ENCODE peak calls at places on chromosome 11, in four cellular contexts. Q, L, R and G are unnamed samples.

GRCh38 chr11:11608783-11609232 is 13.0 kb downstream of the GALNT18 start:
- DNase-seq in Q (no peak), L (no peak), R (no peak), G (no peak)

GRCh38 chr11:78063440-78064181 is at the start of gene THRSP:
- DNase-seq in Q (no peak), L (no peak), R (no peak), G (no peak)

GRCh38 chr11:71451596-71452353 is 1.2 kb upstream of the NADSYN1 start:
- DNase-seq in Q (no peak), L (no peak), R (no peak), G (no peak)

GRCh38 chr11:66288138-66288865 is 641 bp downstream of the YIF1A start:
- DNase-seq in Q (no peak), L (no peak), R (peak; percentile 7), G (no peak)

GRCh38 chr11:134857035-134857434 is 445.0 kb upstream of the B3GAT1 start:
- DNase-seq in Q (no peak), L (no peak), R (no peak), G (no peak)

GRCh38 chr11:23727821-23728220 is 769.0 kb upstream of the LUZP2 start:
- DNase-seq in Q (no peak), L (no peak), R (peak; percentile 73), G (peak; percentile 23)

GRCh38 chr11:64092119-64092760 is 56.5 kb downstream of the FLRT1 start:
- DNase-seq in Q (no peak), L (no peak), R (no peak), G (no peak)

GRCh38 chr11:32851251-32851650 is 21.5 kb downstream of the PRRG4 start:
- DNase-seq in Q (no peak), L (no peak), R (no peak), G (no peak)

GRCh38 chr11:33655842-33656600 is 44.6 kb downstream of the C11orf91 start:
- DNase-seq in Q (no peak), L (no peak), R (no peak), G (no peak)

GRCh38 chr11:77144854-77145428 is 16.9 kb downstream of the MYO7A start:
- DNase-seq in Q (no peak), L (no peak), R (no peak), G (no peak)

GRCh38 chr11:11605181-11605580 is 16.6 kb downstream of the GALNT18 start:
- DNase-seq in Q (no peak), L (no peak), R (no peak), G (no peak)

GRCh38 chr11:45259607-45260006 is 26.5 kb downstream of the SYT13 start:
- DNase-seq in Q (peak; percentile 61), L (no peak), R (peak; percentile 26), G (no peak)

GRCh38 chr11:69012092-69013008 is 696 bp downstream of the MRGPRF start:
- DNase-seq in Q (no peak), L (no peak), R (no peak), G (no peak)

GRCh38 chr11:104665631-104666030 is 232.6 kb downstream of the CASP12 start:
- DNase-seq in Q (no peak), L (no peak), R (peak; percentile 29), G (no peak)

GRCh38 chr11:86303257-86303656 is 1.2 kb downstream of the HIKESHI start:
- DNase-seq in Q (no peak), L (no peak), R (no peak), G (no peak)

GRCh38 chr11:4610258-4610935 is 2.4 kb upstream of the TRIM68 start:
- DNase-seq in Q (no peak), L (no peak), R (no peak), G (no peak)

GRCh38 chr11:30455025-30455424 is 131.1 kb downstream of the MPPED2 start:
- DNase-seq in Q (no peak), L (no peak), R (no peak), G (no peak)

GRCh38 chr11:65503606-65503922 is 4.7 kb downstream of the MALAT1 start:
- DNase-seq in Q (no peak), L (no peak), R (no peak), G (no peak)

GRCh38 chr11:125343732-125344131 is 152.3 kb downstream of the FEZ1 start:
- DNase-seq in Q (no peak), L (no peak), R (peak; percentile 56), G (no peak)

GRCh38 chr11:73415854-73416615 is 39.8 kb downstream of the RELT start:
- DNase-seq in Q (no peak), L (no peak), R (peak; percentile 17), G (no peak)

GRCh38 chr11:74952752-74953151 is 3.7 kb downstream of the SPCS2 start:
- DNase-seq in Q (no peak), L (no peak), R (no peak), G (no peak)

GRCh38 chr11:120306519-120307242 is 18.4 kb upstream of the TLCD5 start:
- DNase-seq in Q (peak; percentile 70), L (no peak), R (peak; percentile 85), G (peak; percentile 59)

GRCh38 chr11:69912161-69912910 is 93.1 kb upstream of the FGF3 start:
- DNase-seq in Q (no peak), L (peak; percentile 29), R (no peak), G (no peak)

GRCh38 chr11:71505001-71505400 is 22.1 kb upstream of the KRTAP5-7 start:
- DNase-seq in Q (no peak), L (no peak), R (no peak), G (no peak)

GRCh38 chr11:135075740-135076139 is 663.7 kb upstream of the B3GAT1 start:
- DNase-seq in Q (peak; percentile 71), L (no peak), R (peak; percentile 35), G (no peak)

GRCh38 chr11:132744771-132745170 is 787.5 kb downstream of the OPCML start:
- DNase-seq in Q (no peak), L (no peak), R (no peak), G (no peak)

GRCh38 chr11:131064373-131064991 is 148.2 kb upstream of the SNX19 start:
- DNase-seq in Q (peak; percentile 13), L (no peak), R (peak; percentile 56), G (peak; percentile 51)

GRCh38 chr11:92475824-92476223 is 251.2 kb downstream of the FAT3 start:
- DNase-seq in Q (no peak), L (no peak), R (no peak), G (no peak)

GRCh38 chr11:74932169-74932568 is 16.7 kb downstream of the XRRA1 start:
- DNase-seq in Q (no peak), L (no peak), R (peak; percentile 57), G (no peak)

GRCh38 chr11:130808541-130808940 is 107.7 kb downstream of the SNX19 start:
- DNase-seq in Q (no peak), L (no peak), R (no peak), G (no peak)

GRCh38 chr11:75424396-75424795 is 8.6 kb downstream of the KLHL35 start:
- DNase-seq in Q (no peak), L (no peak), R (no peak), G (no peak)

GRCh38 chr11:125075900-125076317 is 12.8 kb downstream of the SLC37A2 start:
- DNase-seq in Q (no peak), L (no peak), R (no peak), G (no peak)

GRCh38 chr11:130151196-130151595 is 8.4 kb upstream of the ST14 start:
- DNase-seq in Q (no peak), L (no peak), R (no peak), G (no peak)

DNA sequence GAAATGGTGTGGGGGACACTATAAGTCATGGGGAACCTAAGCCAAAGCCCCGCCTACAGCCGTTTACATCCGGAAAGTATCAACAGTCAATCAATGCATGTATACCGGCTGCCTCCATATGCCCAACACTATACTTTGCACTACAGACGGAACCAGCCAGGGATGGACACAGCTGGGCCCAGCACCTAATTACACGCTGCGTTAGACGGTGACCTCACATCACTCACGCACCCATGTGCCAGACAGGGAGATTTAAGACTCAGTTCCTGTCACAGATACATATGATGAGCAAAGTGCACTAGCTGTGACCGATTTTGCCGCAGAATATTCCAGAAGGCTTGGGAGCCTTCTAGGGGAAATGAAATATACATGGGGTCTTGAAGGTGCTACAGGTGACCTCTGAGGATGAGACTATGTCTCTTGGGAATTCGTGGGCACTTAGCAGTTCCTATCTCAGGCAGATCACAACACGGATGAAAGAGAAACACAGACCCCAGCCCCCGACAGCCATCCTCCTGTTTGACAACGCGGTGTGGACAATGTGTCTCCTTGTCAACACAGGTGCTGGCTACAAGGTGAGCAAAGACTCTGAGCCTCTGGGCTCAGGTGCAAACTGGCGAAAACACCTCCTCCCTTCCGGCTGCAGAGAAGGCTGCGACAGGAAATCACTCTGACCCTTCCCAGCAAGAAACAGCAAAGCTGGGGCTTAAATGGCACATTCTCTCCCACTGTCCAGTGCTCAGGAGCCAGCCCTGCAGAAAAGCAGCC is 8.0 kb downstream of the AHNAK start:
- DNase-seq in Q (no peak), L (no peak), R (no peak), G (no peak)
- H3K4me3 ChIP-seq in Q (peak overlapping the region; percentile 39), L (no peak overlapping the region), R (no peak overlapping the region), G (peak overlapping the region; percentile 6)

GRCh38 chr11:46391186-46391577 is 394 bp downstream of the CHRM4 start:
- DNase-seq in Q (no peak), L (no peak), R (no peak), G (no peak)

GRCh38 chr11:46393231-46393616 is 1.6 kb upstream of the CHRM4 start:
- DNase-seq in Q (no peak), L (no peak), R (no peak), G (no peak)

GRCh38 chr11:46390331-46391171 is 1.0 kb downstream of the CHRM4 start:
- DNase-seq in Q (no peak), L (no peak), R (no peak), G (no peak)

GRCh38 chr11:46392421-46393230 is 1.1 kb upstream of the CHRM4 start:
- DNase-seq in Q (no peak), L (peak; percentile 84), R (peak; percentile 76), G (peak; percentile 39)

GRCh38 chr11:46391578-46392420 is at the start of gene CHRM4:
- DNase-seq in Q (no peak), L (no peak), R (no peak), G (no peak)
- TF ChIP-seq CTCF in Q (peak; percentile 45), L (no peak), R (peak; percentile 46), G (peak; percentile 31)

GRCh38 chr11:117440258-117440657 is 112.6 kb downstream of the CEP164 start:
- DNase-seq in Q (no peak), L (no peak), R (no peak), G (no peak)

GRCh38 chr11:117438371-117439000 is 110.8 kb downstream of the CEP164 start:
- DNase-seq in Q (no peak), L (no peak), R (no peak), G (no peak)

GRCh38 chr11:117437791-117438130 is 110.1 kb downstream of the CEP164 start:
- DNase-seq in Q (no peak), L (no peak), R (no peak), G (no peak)

GRCh38 chr11:117437041-117437790 is 109.6 kb downstream of the CEP164 start:
- DNase-seq in Q (no peak), L (no peak), R (no peak), G (no peak)

GRCh38 chr11:117439256-117439655 is 111.6 kb downstream of the CEP164 start:
- DNase-seq in Q (no peak), L (no peak), R (no peak), G (no peak)
- H3K4me3 ChIP-seq in Q (no peak overlapping the region), L (no peak overlapping the region), R (no peak overlapping the region), G (no peak overlapping the region)

DNA sequence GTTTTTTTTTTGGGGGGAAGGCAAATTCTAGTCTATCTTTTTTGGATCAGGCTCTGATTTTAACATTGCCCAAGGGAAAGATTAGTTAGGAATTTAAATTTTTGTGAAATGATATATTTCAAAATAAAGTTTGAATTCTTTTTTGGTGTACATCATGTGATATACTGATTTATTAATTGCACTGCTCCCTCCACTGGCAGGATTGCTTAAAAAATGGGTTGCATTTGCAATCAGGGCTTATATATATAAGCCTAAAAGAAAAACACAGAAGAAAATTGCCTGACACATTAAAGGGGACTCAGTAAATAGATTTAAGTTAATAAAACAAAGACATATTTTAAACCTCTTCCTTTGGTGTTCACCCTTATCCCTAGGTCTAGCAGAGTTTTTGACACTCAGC is 1.2 kb downstream of the DYNC2H1 start:
- DNase-seq in Q (no peak), L (no peak), R (peak; percentile 49), G (peak; percentile 27)
- TF ChIP-seq CTCF in Q (peak; percentile 19), L (no peak), R (peak; percentile 41), G (peak; percentile 43)